ENCODE peak calls at places on chromosomes 3 and 15, in six cellular contexts. One of them, this sample, is unnamed.
A peak's percentile ranks its signal among the peaks of the same experiment; 100 is the strongest.

GRCh38 chr3:14511623-14511965 is 28.5 kb downstream of the GRIP2 start:
- DNase-seq in B cell: no peak
- DNase-seq in A549: no peak
- DNase-seq in endothelial cell of umbilical vein: no peak
- DNase-seq in Peyer's patch: no peak
- DNase-seq in GM13977: no peak
- DNase-seq in this sample: no peak

GRCh38 chr3:30836141-30836540 is 58.3 kb downstream of the GADL1 start:
- DNase-seq in B cell: no peak
- DNase-seq in A549: no peak
- DNase-seq in endothelial cell of umbilical vein: no peak
- DNase-seq in Peyer's patch: no peak
- DNase-seq in GM13977: no peak
- DNase-seq in this sample: no peak

GRCh38 chr3:109275702-109276293 is 40.5 kb downstream of the DPPA2 start:
- DNase-seq in B cell: no peak
- DNase-seq in A549: peak; percentile 64
- DNase-seq in endothelial cell of umbilical vein: peak; percentile 10
- DNase-seq in Peyer's patch: no peak
- DNase-seq in GM13977: no peak
- DNase-seq in this sample: peak; percentile 14

GRCh38 chr3:45987368-45988099 is 8.1 kb downstream of the FYCO1 start:
- DNase-seq in B cell: no peak
- DNase-seq in A549: no peak
- DNase-seq in endothelial cell of umbilical vein: peak; percentile 96
- DNase-seq in Peyer's patch: no peak
- DNase-seq in GM13977: no peak
- DNase-seq in this sample: no peak

GRCh38 chr15:51621917-51622268 is 678 bp downstream of the DMXL2 start:
- DNase-seq in B cell: peak; percentile 44
- DNase-seq in A549: peak; percentile 69
- DNase-seq in endothelial cell of umbilical vein: peak; percentile 71
- DNase-seq in Peyer's patch: peak; percentile 17
- DNase-seq in GM13977: peak; percentile 54
- DNase-seq in this sample: peak; percentile 27

GRCh38 chr3:179806177-179806576 is 153.3 kb downstream of the USP13 start:
- DNase-seq in B cell: no peak
- DNase-seq in A549: no peak
- DNase-seq in endothelial cell of umbilical vein: no peak
- DNase-seq in Peyer's patch: no peak
- DNase-seq in GM13977: no peak
- DNase-seq in this sample: no peak

GRCh38 chr3:16304065-16305010 is 39.3 kb downstream of the OXNAD1 start:
- DNase-seq in B cell: no peak
- DNase-seq in A549: no peak
- DNase-seq in endothelial cell of umbilical vein: no peak
- DNase-seq in Peyer's patch: no peak
- DNase-seq in GM13977: no peak
- DNase-seq in this sample: no peak

GRCh38 chr3:46693897-46694235 is 387 bp upstream of the ALS2CL start:
- DNase-seq in B cell: peak; percentile 44
- DNase-seq in A549: no peak
- DNase-seq in endothelial cell of umbilical vein: peak; percentile 16
- DNase-seq in Peyer's patch: peak; percentile 44
- DNase-seq in GM13977: peak; percentile 49
- DNase-seq in this sample: no peak

GRCh38 chr15:51227967-51228783 is 110.2 kb downstream of the CYP19A1 start:
- DNase-seq in B cell: no peak
- DNase-seq in A549: peak; percentile 69
- DNase-seq in endothelial cell of umbilical vein: peak; percentile 60
- DNase-seq in Peyer's patch: no peak
- DNase-seq in GM13977: peak; percentile 76
- DNase-seq in this sample: no peak

GRCh38 chr15:51203797-51204196 is 109.1 kb upstream of the TNFAIP8L3 start:
- DNase-seq in B cell: no peak
- DNase-seq in A549: peak; percentile 19
- DNase-seq in endothelial cell of umbilical vein: no peak
- DNase-seq in Peyer's patch: no peak
- DNase-seq in GM13977: no peak
- DNase-seq in this sample: no peak

GRCh38 chr3:8501388-8502131 is at the start of gene LMCD1:
- DNase-seq in B cell: peak; percentile 83
- DNase-seq in A549: peak; percentile 97
- DNase-seq in endothelial cell of umbilical vein: peak; percentile 98
- DNase-seq in Peyer's patch: peak; percentile 81
- DNase-seq in GM13977: peak; percentile 61
- DNase-seq in this sample: peak; percentile 88
- TF ChIP-seq CTCF in B cell: no peak
- TF ChIP-seq CTCF in A549: no peak
- TF ChIP-seq CTCF in endothelial cell of umbilical vein: no peak
- TF ChIP-seq CTCF in Peyer's patch: peak; percentile 43
- TF ChIP-seq CTCF in GM13977: no peak
- TF ChIP-seq CTCF in this sample: peak; percentile 38

DNA sequence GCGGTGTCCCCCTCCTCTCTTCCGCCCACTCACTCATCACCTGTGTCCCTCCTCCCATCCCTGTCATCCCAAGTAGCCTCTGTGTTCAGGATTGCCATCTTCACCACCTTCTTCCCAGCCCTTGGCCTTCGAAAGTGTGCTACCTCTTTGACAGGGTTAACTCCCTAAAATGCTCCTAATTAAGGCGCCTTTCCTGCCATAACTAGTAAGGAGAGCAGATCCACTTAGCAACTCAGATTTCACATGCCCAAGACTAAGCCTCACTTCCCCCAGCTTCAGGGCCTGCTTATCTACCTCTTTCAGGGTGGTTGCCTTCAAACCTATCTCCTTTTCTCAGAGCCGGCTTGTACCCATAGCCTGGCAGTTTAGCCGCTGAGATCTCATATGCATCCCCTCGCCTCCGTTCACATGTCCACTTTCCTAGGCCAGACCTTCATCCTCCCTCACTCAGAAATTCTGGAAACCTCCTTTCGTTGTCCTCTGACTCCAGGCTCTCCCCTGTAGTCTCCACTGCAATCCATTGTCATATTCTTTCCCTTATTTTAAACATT is 953 bp upstream of the FSTL1 start:
- DNase-seq in B cell: no peak
- DNase-seq in A549: no peak
- DNase-seq in endothelial cell of umbilical vein: no peak
- DNase-seq in Peyer's patch: no peak
- DNase-seq in GM13977: peak; percentile 15
- DNase-seq in this sample: no peak
- TF ChIP-seq CTCF in B cell: no peak
- TF ChIP-seq CTCF in A549: no peak
- TF ChIP-seq CTCF in endothelial cell of umbilical vein: no peak
- TF ChIP-seq CTCF in Peyer's patch: no peak
- TF ChIP-seq CTCF in GM13977: no peak
- TF ChIP-seq CTCF in this sample: no peak

DNA sequence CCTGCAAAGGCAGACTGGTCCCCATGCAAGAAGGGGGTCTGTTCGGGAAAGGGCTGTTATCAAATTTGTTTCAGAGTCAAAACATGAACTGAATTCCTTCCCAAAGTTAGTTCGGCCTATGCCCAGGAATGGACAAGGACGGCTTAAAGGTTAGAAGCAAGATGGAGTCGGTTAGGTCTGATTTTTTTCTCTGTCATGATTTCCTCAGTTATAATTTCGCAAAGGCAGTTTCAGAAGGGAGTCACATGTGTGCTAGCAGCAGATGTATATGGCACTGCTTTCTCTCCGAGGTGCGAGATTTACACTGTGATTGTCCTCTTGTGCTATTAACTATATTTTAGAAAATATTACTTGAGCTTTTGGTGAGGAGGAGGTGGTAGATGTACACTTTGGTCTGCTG is 540.6 kb downstream of the EDEM1 start:
- DNase-seq in B cell: no peak
- DNase-seq in A549: no peak
- DNase-seq in endothelial cell of umbilical vein: no peak
- DNase-seq in Peyer's patch: no peak
- DNase-seq in GM13977: no peak
- DNase-seq in this sample: no peak
- TF ChIP-seq CTCF in B cell: no peak
- TF ChIP-seq CTCF in A549: no peak
- TF ChIP-seq CTCF in endothelial cell of umbilical vein: no peak
- TF ChIP-seq CTCF in Peyer's patch: no peak
- TF ChIP-seq CTCF in GM13977: no peak
- TF ChIP-seq CTCF in this sample: no peak

DNA sequence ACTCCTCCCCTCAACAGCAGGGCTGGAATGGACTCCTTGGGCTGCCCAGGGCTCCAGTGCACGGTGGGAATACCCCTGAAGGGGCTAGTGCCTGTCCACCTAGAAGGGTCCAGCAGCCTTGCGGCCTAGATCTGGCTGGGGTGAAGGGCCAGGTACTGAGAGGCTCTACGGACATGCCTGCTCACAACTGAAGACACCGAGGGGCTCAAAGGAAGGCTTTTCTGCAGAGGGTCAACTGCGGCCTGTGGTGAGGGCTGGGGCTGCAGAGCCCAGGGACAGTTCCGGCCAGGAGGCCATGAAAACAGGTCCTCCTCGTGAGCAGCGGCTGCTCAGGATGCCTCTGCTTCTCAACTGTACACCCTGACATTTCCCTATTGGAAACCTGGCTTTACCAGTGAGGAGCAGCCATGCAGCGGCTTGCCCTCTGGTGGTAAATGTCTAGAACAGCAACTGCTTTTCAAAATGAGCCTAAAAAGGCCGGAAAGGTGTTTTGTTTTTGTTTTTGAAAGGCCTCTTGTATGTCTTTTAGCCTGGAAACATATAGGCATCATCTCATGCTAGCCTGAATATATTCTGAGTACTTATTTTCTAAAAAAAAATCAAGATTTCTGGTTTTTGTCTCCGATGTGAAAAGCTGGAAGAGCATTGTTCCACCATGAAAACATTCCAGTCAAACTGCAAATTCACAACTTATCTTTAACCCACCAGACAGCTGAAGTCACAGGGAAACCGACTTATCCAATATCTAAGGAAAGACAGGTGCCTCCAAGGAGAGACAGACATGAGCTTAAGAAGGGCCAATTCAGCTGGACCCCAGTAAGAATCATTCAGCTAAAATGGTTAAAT is 163.4 kb downstream of the KLF13 start:
- DNase-seq in B cell: peak; percentile 52
- DNase-seq in A549: peak; percentile 75
- DNase-seq in endothelial cell of umbilical vein: peak; percentile 40
- DNase-seq in Peyer's patch: peak; percentile 39
- DNase-seq in GM13977: peak; percentile 63
- DNase-seq in this sample: peak; percentile 14
- TF ChIP-seq CTCF in B cell: peak; percentile 95
- TF ChIP-seq CTCF in A549: peak; percentile 82
- TF ChIP-seq CTCF in endothelial cell of umbilical vein: peak; percentile 83
- TF ChIP-seq CTCF in Peyer's patch: peak; percentile 93
- TF ChIP-seq CTCF in GM13977: peak; percentile 67
- TF ChIP-seq CTCF in this sample: peak; percentile 83

GRCh38 chr3:142278451-142278850 is 53.1 kb upstream of the GK5 start:
- DNase-seq in B cell: no peak
- DNase-seq in A549: no peak
- DNase-seq in endothelial cell of umbilical vein: no peak
- DNase-seq in Peyer's patch: no peak
- DNase-seq in GM13977: no peak
- DNase-seq in this sample: no peak

GRCh38 chr3:142282503-142282902 is 57.1 kb upstream of the GK5 start:
- DNase-seq in B cell: no peak
- DNase-seq in A549: no peak
- DNase-seq in endothelial cell of umbilical vein: no peak
- DNase-seq in Peyer's patch: no peak
- DNase-seq in GM13977: no peak
- DNase-seq in this sample: no peak

GRCh38 chr3:142276780-142277179 is 51.4 kb upstream of the GK5 start:
- DNase-seq in B cell: no peak
- DNase-seq in A549: no peak
- DNase-seq in endothelial cell of umbilical vein: no peak
- DNase-seq in Peyer's patch: no peak
- DNase-seq in GM13977: no peak
- DNase-seq in this sample: no peak

GRCh38 chr3:142281474-142281873 is 56.1 kb upstream of the GK5 start:
- DNase-seq in B cell: no peak
- DNase-seq in A549: no peak
- DNase-seq in endothelial cell of umbilical vein: no peak
- DNase-seq in Peyer's patch: no peak
- DNase-seq in GM13977: no peak
- DNase-seq in this sample: no peak

GRCh38 chr3:142279965-142280590 is 54.7 kb upstream of the GK5 start:
- DNase-seq in B cell: no peak
- DNase-seq in A549: peak; percentile 80
- DNase-seq in endothelial cell of umbilical vein: peak; percentile 66
- DNase-seq in Peyer's patch: no peak
- DNase-seq in GM13977: peak; percentile 75
- DNase-seq in this sample: no peak
- TF ChIP-seq CTCF in B cell: peak; percentile 64
- TF ChIP-seq CTCF in A549: peak; percentile 82
- TF ChIP-seq CTCF in endothelial cell of umbilical vein: peak; percentile 43
- TF ChIP-seq CTCF in Peyer's patch: peak; percentile 88
- TF ChIP-seq CTCF in GM13977: peak; percentile 70
- TF ChIP-seq CTCF in this sample: peak; percentile 79

GRCh38 chr3:126567696-126568438 is 9.1 kb upstream of the C3orf22 start:
- DNase-seq in B cell: no peak
- DNase-seq in A549: peak; percentile 12
- DNase-seq in endothelial cell of umbilical vein: no peak
- DNase-seq in Peyer's patch: no peak
- DNase-seq in GM13977: no peak
- DNase-seq in this sample: no peak
- TF ChIP-seq CTCF in B cell: no peak
- TF ChIP-seq CTCF in A549: no peak
- TF ChIP-seq CTCF in endothelial cell of umbilical vein: no peak
- TF ChIP-seq CTCF in Peyer's patch: no peak
- TF ChIP-seq CTCF in GM13977: no peak
- TF ChIP-seq CTCF in this sample: no peak

GRCh38 chr15:41581110-41581509 is 22.1 kb downstream of the TYRO3 start:
- DNase-seq in B cell: no peak
- DNase-seq in A549: peak; percentile 31
- DNase-seq in endothelial cell of umbilical vein: no peak
- DNase-seq in Peyer's patch: no peak
- DNase-seq in GM13977: no peak
- DNase-seq in this sample: no peak
- TF ChIP-seq CTCF in B cell: no peak
- TF ChIP-seq CTCF in A549: no peak
- TF ChIP-seq CTCF in endothelial cell of umbilical vein: no peak
- TF ChIP-seq CTCF in Peyer's patch: peak; percentile 19
- TF ChIP-seq CTCF in GM13977: peak; percentile 29
- TF ChIP-seq CTCF in this sample: peak; percentile 60